ENCODE peak calls at places on chromosomes 7 and 10, in ten cellular contexts. F is GM23338; H is tibial artery; I is lower leg skin; U is cardiac fibroblast; X is aorta; O is transverse colon; W is IMR-90; L is CD4-positive, CD25-positive, alpha-beta regulatory T cell; V is fibroblast of lung. J is an unnamed sample.

GRCh38 chr10:49177391-49178355 is 10.5 kb downstream of the TMEM273 start:
- DNase-seq in X (peak), L (peak), W (peak), F (no peak), O (peak), V (peak), H (peak), U (peak), I (no peak), J (peak)

GRCh38 chr7:46784746-46785145 is 797.2 kb downstream of the TNS3 start:
- DNase-seq in X (no peak), U (peak), V (peak), W (peak), L (no peak), I (no peak), H (no peak), O (no peak), F (no peak), J (peak)

GRCh38 chr7:111362660-111363059 is 199.6 kb downstream of the IMMP2L start:
- DNase-seq in X (no peak), L (no peak), W (peak), I (no peak), H (no peak), V (peak), O (no peak), U (peak), F (no peak), J (no peak)

GRCh38 chr10:42785759-42786158 is 3.2 kb downstream of the BMS1 start:
- DNase-seq in V (no peak), X (no peak), H (no peak), O (no peak), I (no peak), U (no peak), F (no peak), W (no peak), L (no peak), J (no peak)

GRCh38 chr10:113236998-113237397 is 287.0 kb downstream of the TCF7L2 start:
- DNase-seq in O (no peak), X (no peak), U (no peak), I (no peak), F (no peak), H (no peak), L (no peak), W (no peak), V (no peak), J (no peak)

GRCh38 chr7:32533313-32534024 is 38.2 kb downstream of the AVL9 start:
- DNase-seq in L (no peak), O (no peak), U (peak), V (peak), I (no peak), W (peak), H (no peak), F (no peak), X (no peak), J (no peak)

GRCh38 chr7:4707134-4707651 is 25.1 kb downstream of the FOXK1 start:
- DNase-seq in W (no peak), O (no peak), F (peak), U (no peak), H (no peak), V (peak), X (no peak), L (no peak), I (no peak), J (no peak)

GRCh38 chr10:36538945-36539586 is 586.3 kb upstream of the ANKRD30A start:
- DNase-seq in F (no peak), O (no peak), I (no peak), L (no peak), W (peak), H (no peak), X (no peak), V (peak), U (peak), J (peak)

GRCh38 chr10:77872151-77872946 is 54.2 kb downstream of the DLG5 start:
- DNase-seq in W (peak), L (no peak), H (no peak), I (no peak), O (peak), U (no peak), F (no peak), X (no peak), V (peak), J (no peak)

GRCh38 chr7:101486056-101486763 is 123.5 kb downstream of the COL26A1 start:
- DNase-seq in O (no peak), L (no peak), W (no peak), F (peak), H (no peak), I (no peak), U (no peak), V (peak), X (no peak), J (no peak)

GRCh38 chr7:77461842-77462241 is 45.7 kb upstream of the GSAP start:
- DNase-seq in O (no peak), F (no peak), L (no peak), I (no peak), V (no peak), W (no peak), X (no peak), H (no peak), U (no peak), J (no peak)

GRCh38 chr7:47816647-47817046 is 131.6 kb downstream of the PKD1L1 start:
- DNase-seq in F (no peak), W (peak), O (no peak), I (peak), H (no peak), X (peak), U (peak), L (no peak), V (peak), J (peak)

GRCh38 chr7:115924398-115924797 is 106.2 kb downstream of the TFEC start:
- DNase-seq in L (no peak), F (no peak), X (no peak), O (no peak), V (peak), H (no peak), I (no peak), U (no peak), W (no peak), J (no peak)

GRCh38 chr7:74355091-74355490 is 65.9 kb downstream of the CLIP2 start:
- DNase-seq in U (peak), H (no peak), W (peak), O (peak), F (no peak), X (peak), V (peak), L (no peak), I (no peak), J (peak)

GRCh38 chr7:750111-750905 is 23.2 kb upstream of the PRKAR1B start:
- DNase-seq in X (peak), L (no peak), W (no peak), V (no peak), F (no peak), H (peak), I (no peak), U (no peak), O (no peak), J (no peak)

GRCh38 chr7:100837099-100837836 is 9.9 kb upstream of the EPHB4 start:
- DNase-seq in L (peak), O (peak), F (peak), X (peak), H (peak), W (peak), V (peak), U (peak), I (peak), J (peak)

GRCh38 chr10:131849591-131850489 is 51.0 kb upstream of the PPP2R2D start:
- DNase-seq in O (no peak), H (peak), W (no peak), U (no peak), X (peak), L (no peak), V (no peak), I (no peak), F (no peak), J (no peak)

GRCh38 chr10:119826777-119827176 is 45.9 kb downstream of the MCMBP start:
- DNase-seq in L (no peak), X (no peak), V (no peak), W (no peak), F (no peak), U (no peak), O (no peak), H (no peak), I (no peak), J (no peak)

GRCh38 chr7:140478361-140479061 is 794 bp downstream of the MKRN1 start:
- DNase-seq in X (peak), U (peak), O (peak), I (peak), F (peak), H (peak), V (peak), W (peak), L (peak), J (peak)

GRCh38 chr7:35754741-35755140 is 46.1 kb upstream of the SEPTIN7 start:
- DNase-seq in V (no peak), L (no peak), X (no peak), O (no peak), U (peak), I (no peak), H (no peak), W (peak), F (no peak), J (no peak)

GRCh38 chr7:109101332-109101731 is 531.7 kb downstream of the DNAJB9 start:
- DNase-seq in O (no peak), I (no peak), V (no peak), U (no peak), X (no peak), W (no peak), L (no peak), H (no peak), F (peak), J (no peak)

GRCh38 chr7:77830649-77831355 is 32.2 kb downstream of the PHTF2 start:
- DNase-seq in W (peak), I (no peak), X (no peak), V (peak), H (no peak), U (peak), L (peak), F (no peak), O (no peak), J (no peak)

GRCh38 chr7:104328970-104329825 is 795 bp downstream of the LHFPL3 start:
- DNase-seq in O (no peak), L (no peak), H (no peak), W (no peak), X (no peak), I (no peak), F (peak), V (no peak), U (no peak), J (no peak)

GRCh38 chr10:114664127-114664526 is 6.1 kb upstream of the ABLIM1 start:
- DNase-seq in W (no peak), O (no peak), F (peak), I (no peak), H (no peak), L (peak), V (no peak), X (no peak), U (no peak), J (no peak)

GRCh38 chr7:17991866-17992648 is 35.6 kb downstream of the PRPS1L1 start:
- DNase-seq in H (no peak), V (no peak), L (peak), F (peak), I (no peak), X (no peak), O (peak), U (peak), W (no peak), J (no peak)

GRCh38 chr10:15058689-15059088 is 14.9 kb downstream of the OLAH start:
- DNase-seq in F (no peak), H (no peak), X (no peak), W (no peak), O (no peak), I (no peak), U (no peak), V (no peak), L (no peak), J (no peak)

GRCh38 chr10:7537126-7537525 is 126.3 kb upstream of the SFMBT2 start:
- DNase-seq in X (no peak), F (no peak), I (no peak), L (no peak), O (no peak), W (no peak), U (no peak), H (no peak), V (no peak), J (no peak)

GRCh38 chr10:131846224-131847101 is 54.3 kb upstream of the PPP2R2D start:
- DNase-seq in V (no peak), W (no peak), U (no peak), H (peak), F (no peak), O (no peak), X (peak), I (no peak), L (no peak), J (no peak)

GRCh38 chr7:23863209-23863798 is 153.3 kb downstream of the STK31 start:
- DNase-seq in W (peak), O (no peak), H (no peak), U (peak), L (peak), F (peak), X (no peak), I (no peak), V (peak), J (peak)

GRCh38 chr10:119616879-119617580 is 20.3 kb upstream of the TIAL1 start:
- DNase-seq in L (no peak), V (no peak), F (peak), X (no peak), H (no peak), W (no peak), U (peak), O (no peak), I (no peak), J (no peak)

GRCh38 chr7:21912305-21912704 is 33.4 kb downstream of the CDCA7L start:
- DNase-seq in F (no peak), V (peak), L (no peak), X (no peak), O (no peak), W (peak), U (peak), I (peak), H (no peak), J (peak)

GRCh38 chr10:32446701-32447406 is 914 bp downstream of the CCDC7 start:
- DNase-seq in V (peak), X (no peak), H (no peak), F (peak), U (no peak), W (peak), I (no peak), O (no peak), L (peak), J (no peak)

GRCh38 chr7:18320971-18321567 is 174.5 kb upstream of the HDAC9 start:
- DNase-seq in H (no peak), V (peak), U (peak), O (no peak), L (peak), F (peak), W (peak), X (no peak), I (no peak), J (peak)

GRCh38 chr10:69876931-69877330 is 75.2 kb downstream of the COL13A1 start:
- DNase-seq in L (no peak), W (no peak), O (no peak), H (no peak), X (no peak), F (no peak), V (no peak), I (no peak), U (no peak), J (no peak)

GRCh38 chr7:45212606-45213005 is 55.0 kb downstream of the RAMP3 start:
- DNase-seq in I (no peak), X (no peak), O (no peak), L (no peak), V (no peak), U (no peak), H (no peak), W (no peak), F (no peak), J (no peak)

GRCh38 chr10:97564776-97565175 is 7.8 kb upstream of the ANKRD2 start:
- DNase-seq in I (no peak), H (no peak), F (no peak), V (peak), U (no peak), L (no peak), X (no peak), W (peak), O (no peak), J (no peak)

GRCh38 chr10:43411536-43411935 is 2.5 kb upstream of the HNRNPF start:
- DNase-seq in U (no peak), W (no peak), O (no peak), V (no peak), F (no peak), L (no peak), I (no peak), H (no peak), X (no peak), J (no peak)

GRCh38 chr10:129417882-129418281 is 49.2 kb upstream of the MGMT start:
- DNase-seq in F (no peak), H (no peak), V (no peak), X (no peak), L (no peak), W (no peak), I (peak), U (no peak), O (no peak), J (no peak)

GRCh38 chr10:110864662-110865140 is 7.0 kb upstream of the PDCD4 start:
- DNase-seq in I (no peak), L (peak), W (no peak), O (no peak), X (no peak), F (no peak), V (no peak), H (no peak), U (peak), J (no peak)
- H3K4me3 ChIP-seq in I (no peak), L (peak), W (no peak), O (no peak), X (no peak), F (no peak), V (no peak), H (no peak), U (no peak), J (no peak)

GRCh38 chr7:54931532-54931931 is 87.3 kb upstream of the EGFR start:
- DNase-seq in X (no peak), I (no peak), H (no peak), F (no peak), V (no peak), O (no peak), W (no peak), U (no peak), L (no peak), J (no peak)

GRCh38 chr7:54933610-54934009 is 85.2 kb upstream of the EGFR start:
- DNase-seq in U (no peak), V (no peak), O (no peak), F (no peak), X (no peak), W (no peak), H (no peak), I (no peak), L (no peak), J (no peak)

GRCh38 chr7:54932818-54933543 is 85.8 kb upstream of the EGFR start:
- DNase-seq in F (peak), V (peak), X (peak), I (no peak), O (peak), W (peak), L (no peak), H (peak), U (peak), J (peak)
- H3K4me3 ChIP-seq in F (peak), V (peak), X (peak), I (no peak), O (peak), W (peak), L (no peak), H (peak), U (peak), J (peak)

DNA sequence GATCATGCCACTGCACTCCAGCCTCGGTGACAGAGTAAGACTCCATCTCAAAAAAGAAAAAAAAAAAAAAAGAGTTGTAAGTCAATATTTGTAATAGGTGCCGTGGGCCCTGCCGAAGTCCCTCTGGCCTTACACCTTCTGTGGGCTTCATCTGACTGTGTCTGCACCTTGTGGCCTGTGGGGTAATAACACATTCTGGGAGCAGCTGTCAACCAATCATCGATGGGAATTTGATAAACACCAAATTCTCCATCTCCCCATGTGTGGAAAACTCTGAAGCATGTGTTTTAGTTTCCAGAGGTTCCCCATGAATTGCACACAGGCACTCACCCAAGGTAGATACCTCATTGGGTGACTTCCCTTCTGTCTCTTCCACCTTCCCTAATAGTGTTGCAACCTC is 10.8 kb downstream of the ZNF394 start:
- DNase-seq in F (peak), V (no peak), I (no peak), L (no peak), U (no peak), H (no peak), W (no peak), O (no peak), X (peak), J (no peak)
- H3K4me3 ChIP-seq in F (no peak), V (no peak), I (no peak), L (no peak), U (no peak), H (no peak), W (no peak), O (no peak), X (no peak), J (no peak)

GRCh38 chr10:34580643-34581042 is 234.5 kb downstream of the PARD3 start:
- DNase-seq in H (no peak), V (peak), O (no peak), L (no peak), U (peak), X (no peak), F (no peak), W (peak), I (no peak), J (no peak)

GRCh38 chr10:34580214-34580613 is 234.9 kb downstream of the PARD3 start:
- DNase-seq in L (no peak), O (no peak), X (no peak), W (no peak), H (no peak), V (no peak), U (no peak), I (no peak), F (no peak), J (no peak)

GRCh38 chr10:34578468-34578867 is 236.6 kb downstream of the PARD3 start:
- DNase-seq in W (no peak), H (no peak), X (no peak), I (no peak), O (no peak), U (no peak), L (no peak), V (no peak), F (no peak), J (no peak)

GRCh38 chr10:34584164-34584563 is 230.9 kb downstream of the PARD3 start:
- DNase-seq in U (peak), I (no peak), V (peak), H (no peak), O (no peak), X (no peak), F (no peak), L (no peak), W (peak), J (peak)

DNA sequence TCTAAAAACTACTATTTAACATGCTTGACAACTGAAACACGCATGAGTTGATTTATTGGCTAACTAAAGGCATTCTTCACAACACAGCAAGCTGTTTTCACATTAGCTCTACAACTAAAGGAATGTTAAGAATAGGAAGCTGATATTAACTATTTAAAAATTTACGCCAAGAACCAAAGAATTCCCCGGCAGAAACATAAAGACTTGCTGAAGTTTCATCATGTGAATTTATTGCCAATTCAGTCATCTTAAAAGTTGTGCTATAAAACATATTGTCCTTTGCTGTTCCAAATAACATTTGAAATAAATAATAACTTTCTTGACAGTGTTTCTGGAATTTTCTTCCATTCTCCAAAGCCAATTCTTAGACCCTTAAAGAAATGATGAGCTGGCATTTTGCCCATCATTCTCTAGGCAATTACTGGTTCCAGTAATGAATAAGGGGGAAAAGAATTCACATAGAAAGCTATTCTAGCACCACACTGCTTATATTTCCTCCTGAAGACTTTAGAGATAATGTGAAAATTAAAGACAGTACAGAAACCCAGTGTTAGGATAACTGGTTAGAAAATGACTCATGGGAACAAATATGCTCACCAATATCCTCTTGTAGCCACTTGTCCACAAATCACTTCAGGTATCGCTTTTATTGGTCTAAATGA is 233.1 kb downstream of the PARD3 start:
- DNase-seq in W (peak), F (no peak), I (no peak), H (no peak), L (no peak), U (peak), V (peak), X (no peak), O (no peak), J (no peak)
- H3K4me3 ChIP-seq in W (no peak), F (no peak), I (no peak), H (no peak), L (no peak), U (no peak), V (no peak), X (no peak), O (no peak), J (no peak)

DNA sequence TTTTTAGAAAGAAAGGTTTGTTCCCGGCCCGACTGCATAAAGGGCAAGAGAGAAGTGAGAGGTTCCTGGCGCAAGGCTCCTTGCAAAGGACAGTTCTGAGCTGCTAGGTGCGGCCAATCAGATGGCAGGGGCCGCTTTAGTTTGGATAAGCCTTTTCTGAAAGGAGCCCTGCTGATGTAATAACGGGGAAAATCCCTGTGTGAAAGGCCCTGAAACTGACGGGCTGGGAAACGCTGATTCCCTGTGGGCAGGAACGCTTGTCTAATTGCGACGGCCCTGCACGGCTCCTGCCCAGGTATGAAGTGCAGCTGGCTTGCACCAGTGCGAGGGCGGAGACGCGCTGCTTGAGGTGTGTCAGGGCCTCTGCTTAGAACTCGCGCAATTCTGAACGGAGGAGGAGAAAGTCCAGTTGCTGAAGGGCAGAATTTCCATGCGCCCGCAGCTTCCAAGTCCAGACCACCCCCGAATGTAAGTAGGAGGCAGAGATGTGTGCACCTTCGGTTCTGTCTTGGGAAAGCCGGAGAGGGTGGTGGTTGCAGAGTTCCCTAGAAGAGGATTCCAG is 30.5 kb downstream of the TACC2 start:
- DNase-seq in X (no peak), O (peak), V (no peak), H (no peak), U (no peak), F (peak), I (peak), L (no peak), W (no peak), J (no peak)
- H3K4me3 ChIP-seq in X (no peak), O (peak), V (no peak), H (peak), U (no peak), F (no peak), I (no peak), L (no peak), W (no peak), J (no peak)

J was measured in AG09309.